ENCODE peak calls at places on chromosomes 13 and 19, in seven cellular contexts. R is adrenal gland, I is fibroblast of lung, G is H1, Q is breast epithelium, H is mucosa of descending colon, D is colonic mucosa. T is an unnamed sample.

GRCh38 chr19:46902402-46902766 is 41.6 kb downstream of the ARHGAP35 start:
- DNase-seq in R (no peak), I (no peak), G (no peak), Q (peak; percentile 55), H (no peak), D (no peak), T (no peak)

GRCh38 chr13:35378939-35379338 is 97.5 kb downstream of the MAB21L1 start:
- DNase-seq in R (no peak), I (peak; percentile 8), G (no peak), Q (no peak), H (no peak), D (no peak), T (no peak)

GRCh38 chr13:44420376-44421220 is 47.0 kb downstream of the SERP2 start:
- DNase-seq in R (peak; percentile 37), I (no peak), G (no peak), Q (no peak), H (no peak), D (peak; percentile 1), T (no peak)

GRCh38 chr19:56097306-56097705 is 23.8 kb downstream of the ZNF787 start:
- DNase-seq in R (no peak), I (no peak), G (no peak), Q (no peak), H (no peak), D (no peak), T (no peak)

GRCh38 chr13:42996584-42996983 is 4.5 kb upstream of the EPSTI1 start:
- DNase-seq in R (no peak), I (peak; percentile 84), G (no peak), Q (no peak), H (no peak), D (no peak), T (peak; percentile 61)

GRCh38 chr19:28553764-28554163 is 659.2 kb downstream of the UQCRFS1 start:
- DNase-seq in R (no peak), I (no peak), G (no peak), Q (no peak), H (no peak), D (no peak), T (no peak)

GRCh38 chr19:13241321-13242104 is 91.3 kb downstream of the IER2 start:
- DNase-seq in R (no peak), I (no peak), G (no peak), Q (no peak), H (no peak), D (no peak), T (no peak)

GRCh38 chr13:110824901-110825300 is 90.0 kb downstream of the ANKRD10 start:
- DNase-seq in R (no peak), I (no peak), G (no peak), Q (no peak), H (peak; percentile 42), D (no peak), T (no peak)

GRCh38 chr13:29749401-29750177 is 100.8 kb downstream of the UBL3 start:
- DNase-seq in R (no peak), I (peak; percentile 27), G (no peak), Q (no peak), H (no peak), D (no peak), T (peak; percentile 92)

GRCh38 chr19:4456843-4457653 is 546 bp downstream of the UBXN6 start:
- DNase-seq in R (peak; percentile 50), I (peak; percentile 74), G (peak; percentile 44), Q (no peak), H (peak; percentile 53), D (peak; percentile 47), T (no peak)

GRCh38 chr19:10230155-10230903 is 802 bp downstream of the S1PR2 start:
- DNase-seq in R (no peak), I (peak; percentile 66), G (no peak), Q (peak; percentile 57), H (peak; percentile 66), D (peak; percentile 67), T (peak; percentile 60)

GRCh38 chr19:39970424-39970673 is 616 bp upstream of the PSMC4 start:
- DNase-seq in R (no peak), I (no peak), G (no peak), Q (no peak), H (no peak), D (no peak), T (no peak)

GRCh38 chr19:11268783-11269267 is 6.5 kb upstream of the DOCK6 start:
- DNase-seq in R (peak; percentile 49), I (peak; percentile 79), G (no peak), Q (peak; percentile 60), H (no peak), D (peak; percentile 34), T (peak; percentile 61)

GRCh38 chr19:10642473-10642872 is 11.7 kb upstream of the ILF3 start:
- DNase-seq in R (no peak), I (no peak), G (no peak), Q (no peak), H (no peak), D (no peak), T (no peak)

GRCh38 chr19:51607920-51608562 is 22.2 kb downstream of the SIGLEC5 start:
- DNase-seq in R (peak; percentile 74), I (peak; percentile 64), G (peak; percentile 70), Q (no peak), H (peak; percentile 86), D (peak; percentile 85), T (peak; percentile 76)

GRCh38 chr13:59342396-59342795 is 821.3 kb downstream of the DIAPH3 start:
- DNase-seq in R (no peak), I (no peak), G (no peak), Q (no peak), H (no peak), D (no peak), T (no peak)

GRCh38 chr19:55451522-55452380 is 8.7 kb upstream of the SHISA7 start:
- DNase-seq in R (no peak), I (no peak), G (no peak), Q (no peak), H (no peak), D (no peak), T (no peak)

DNA sequence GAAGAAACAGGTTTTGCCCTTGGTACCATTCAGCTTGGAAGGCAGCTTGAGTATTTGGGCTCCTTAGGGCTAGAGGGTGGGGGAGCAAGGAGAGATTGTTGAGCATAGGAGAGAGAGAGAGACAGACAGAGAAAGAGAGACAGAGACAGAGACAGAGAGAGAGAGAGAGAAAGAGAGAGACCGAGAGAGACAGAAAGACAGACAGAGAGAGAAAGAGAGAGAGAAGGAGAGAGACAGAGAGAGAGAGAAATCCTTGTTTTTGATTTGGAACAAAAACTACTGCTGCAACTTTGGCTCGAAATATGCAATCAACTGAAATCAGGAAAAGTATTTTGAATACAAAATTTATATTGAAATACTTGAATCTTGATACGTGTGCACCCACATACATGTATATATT is 85.8 kb upstream of the ZNF536 start:
- DNase-seq in R (no peak), I (no peak), G (no peak), Q (no peak), H (no peak), D (no peak), T (no peak)
- H3K4me3 ChIP-seq in R (no peak overlapping the region), I (no peak overlapping the region), G (no peak overlapping the region), Q (no peak overlapping the region), H (no peak overlapping the region), D (no peak overlapping the region), T (no peak overlapping the region)

DNA sequence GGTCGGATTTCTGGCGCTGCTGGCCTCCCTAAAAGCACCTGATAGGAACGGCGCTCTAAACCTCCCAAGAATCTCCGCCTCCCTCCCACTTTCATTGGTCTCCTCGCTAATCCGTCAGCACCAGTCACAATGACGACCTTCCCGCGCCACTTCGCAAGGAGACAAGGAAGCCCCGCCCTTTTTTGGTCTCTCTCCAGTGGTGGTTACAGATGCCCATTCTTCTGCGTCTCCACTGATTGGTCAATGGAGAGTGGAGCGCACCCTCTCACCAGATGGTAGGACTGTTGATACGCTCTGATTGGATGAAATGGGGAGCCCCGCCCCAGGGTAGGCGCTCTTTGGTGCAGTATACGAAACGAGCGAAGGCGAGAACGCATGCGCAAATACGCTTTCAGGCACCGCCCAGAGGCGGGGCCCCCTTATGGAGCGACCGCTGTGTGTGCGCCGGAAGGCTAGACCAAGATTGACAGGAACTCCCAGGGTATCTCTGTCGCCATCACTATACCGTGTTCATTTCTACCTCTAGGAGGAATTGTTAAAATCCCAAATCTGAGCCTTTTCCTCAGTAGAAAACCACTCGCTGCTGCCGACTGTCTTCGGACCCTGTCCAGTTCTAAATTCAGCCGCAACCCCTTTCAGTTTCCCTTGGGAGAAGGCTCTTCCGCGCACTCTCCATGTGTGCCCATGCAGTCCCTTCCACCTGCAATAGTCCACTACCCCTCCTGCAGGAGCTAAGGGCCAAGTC is 617 bp upstream of the HNRNPL start:
- DNase-seq in R (peak; percentile 100), I (peak; percentile 100), G (peak; percentile 100), Q (peak; percentile 100), H (peak; percentile 99), D (peak; percentile 100), T (peak; percentile 100)
- H3K4me1 ChIP-seq in R (peaks cover 24% of the 10 kb centered on the region), I (peaks cover 11% of the 10 kb centered on the region), G (peaks cover 8% of the 10 kb centered on the region), Q (no peaks in the 10 kb centered on the region), H (peaks cover 27% of the 10 kb centered on the region), D (peaks cover 6% of the 10 kb centered on the region), T (peaks cover 28% of the 10 kb centered on the region)

DNA sequence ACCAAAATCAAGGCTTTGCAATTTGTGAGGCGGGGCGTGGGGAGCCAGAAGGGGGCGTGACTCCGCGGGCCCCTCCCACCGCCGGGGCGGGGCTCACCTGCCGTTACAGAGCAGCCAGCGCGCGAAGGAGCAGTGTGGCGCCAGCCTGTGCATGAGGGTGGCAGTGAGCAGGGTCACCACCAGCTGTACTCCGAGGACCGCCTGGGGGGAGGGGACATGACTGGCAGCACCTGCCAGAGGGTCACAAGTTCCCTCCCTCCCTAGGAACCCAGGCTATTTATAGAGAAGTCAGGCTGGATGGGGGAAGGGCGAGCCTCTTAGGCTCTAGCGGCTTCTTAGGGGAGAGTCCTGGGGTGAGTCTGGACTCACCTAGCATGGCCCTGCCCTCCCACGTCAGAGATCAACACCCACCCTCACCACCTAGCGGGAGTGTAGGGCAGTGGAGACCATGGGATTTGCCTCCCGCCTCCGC is 3.6 kb downstream of the TMEM161A start:
- DNase-seq in R (no peak), I (no peak), G (peak; percentile 44), Q (no peak), H (peak; percentile 44), D (peak; percentile 34), T (no peak)
- H3K4me3 ChIP-seq in R (no peak overlapping the region), I (no peak overlapping the region), G (peak overlapping the region; percentile 53), Q (no peak overlapping the region), H (no peak overlapping the region), D (no peak overlapping the region), T (no peak overlapping the region)

DNA sequence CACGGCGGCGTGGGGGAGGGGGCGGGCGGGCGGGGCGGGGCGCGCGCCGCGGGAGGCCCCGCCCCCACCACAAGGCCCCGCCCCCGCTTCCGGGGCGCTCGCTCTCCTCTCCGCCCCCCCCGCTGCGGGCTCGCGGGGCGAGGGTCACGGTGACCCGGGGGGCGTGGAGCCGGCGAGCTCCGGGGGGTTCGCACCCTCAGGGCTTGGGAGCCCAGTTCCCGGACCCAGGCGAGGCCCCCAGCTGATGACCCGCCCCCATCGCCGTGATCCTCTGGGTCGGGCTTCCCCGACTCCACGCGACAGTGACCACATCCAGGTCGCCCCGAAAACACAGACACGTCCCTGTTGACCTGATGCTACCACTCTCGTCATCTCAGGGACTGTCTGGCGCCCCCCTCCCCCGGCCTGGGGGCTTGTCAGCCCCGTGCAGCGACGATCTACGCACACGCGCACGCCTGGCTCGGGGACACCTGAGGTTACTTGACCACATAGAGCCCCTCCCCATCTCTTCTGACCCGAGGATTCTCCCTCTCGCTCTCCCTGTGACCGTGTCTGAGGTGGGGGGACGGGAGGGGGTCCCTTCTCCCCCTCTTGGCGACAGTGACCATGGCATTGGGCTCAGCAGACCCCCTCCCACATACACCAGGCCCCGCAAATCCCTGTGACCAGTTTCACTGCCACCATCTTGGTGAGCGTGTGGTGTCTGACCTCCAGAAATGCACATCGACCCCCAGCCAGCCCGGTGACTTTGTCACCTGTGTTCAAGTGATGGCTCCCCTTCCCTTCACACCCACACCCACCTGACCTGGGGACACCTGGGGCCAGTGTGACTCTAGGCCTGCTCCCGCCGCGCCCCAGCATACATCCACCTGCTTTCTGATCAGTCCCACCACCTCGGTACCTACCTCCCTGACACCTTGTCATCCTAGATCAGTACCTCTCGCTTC is 670 bp downstream of the MAP2K7 start:
- DNase-seq in R (peak; percentile 66), I (no peak), G (no peak), Q (peak; percentile 58), H (peak; percentile 79), D (peak; percentile 62), T (peak; percentile 56)
- H3K4me1 ChIP-seq in R (peaks cover 20% of the 10 kb centered on the region), I (peaks cover 6% of the 10 kb centered on the region), G (peaks cover 4% of the 10 kb centered on the region), Q (peaks cover 18% of the 10 kb centered on the region), H (peaks cover 21% of the 10 kb centered on the region), D (peaks cover 14% of the 10 kb centered on the region), T (peaks cover 16% of the 10 kb centered on the region)